ENCODE peak calls at places on chromosomes 2 and 18, in four cellular contexts. H, G, M and P are unnamed samples.

GRCh38 chr18:46672062-46672970 is 15.3 kb upstream of the LOXHD1 start:
- ATAC-seq in M (no peak), H (no peak), G (no peak), P (no peak)

GRCh38 chr2:9770308-9771100 is 72.8 kb upstream of the TAF1B start:
- ATAC-seq in G (peak; percentile 67), H (peak; percentile 75), M (peak; percentile 63), P (peak; percentile 65)

GRCh38 chr2:196224767-196225166 is 53.4 kb upstream of the STK17B start:
- ATAC-seq in M (no peak), H (no peak), G (no peak), P (no peak)

GRCh38 chr18:2526320-2526719 is 45.0 kb downstream of the METTL4 start:
- ATAC-seq in M (no peak), G (no peak), H (no peak), P (no peak)

GRCh38 chr2:108560241-108560811 is 26.1 kb downstream of the LIMS1 start:
- ATAC-seq in H (no peak), M (peak; percentile 31), G (no peak), P (no peak)

GRCh38 chr2:40304340-40304739 is 147.6 kb downstream of the SLC8A1 start:
- ATAC-seq in G (no peak), H (no peak), M (peak; percentile 79), P (no peak)

GRCh38 chr2:63525905-63526304 is 62.4 kb downstream of the WDPCP start:
- ATAC-seq in H (no peak), M (no peak), G (no peak), P (no peak)

GRCh38 chr2:226836548-226836885 is 663 bp downstream of the RHBDD1 start:
- ATAC-seq in M (no peak), H (peak; percentile 5), G (no peak), P (no peak)

GRCh38 chr2:218782529-218782845 is 540 bp downstream of the CYP27A1 start:
- ATAC-seq in M (peak; percentile 52), G (peak; percentile 8), H (peak; percentile 35), P (peak; percentile 35)

GRCh38 chr2:30239308-30240161 is 8.2 kb downstream of the LBH start:
- ATAC-seq in H (peak; percentile 81), M (peak; percentile 85), G (peak; percentile 88), P (peak; percentile 75)

GRCh38 chr2:217797661-217798069 is 205.1 kb downstream of the TNS1 start:
- ATAC-seq in H (peak; percentile 7), G (peak; percentile 4), M (peak; percentile 9), P (peak; percentile 55)

GRCh38 chr18:73006331-73006730 is 138.5 kb upstream of the NETO1 start:
- ATAC-seq in H (peak; percentile 21), M (no peak), G (no peak), P (no peak)

GRCh38 chr2:98508690-98509054 is 64.0 kb downstream of the INPP4A start:
- ATAC-seq in G (peak; percentile 83), M (peak; percentile 72), H (peak; percentile 70), P (peak; percentile 56)

GRCh38 chr2:219362524-219363164 is 25.1 kb downstream of the DNPEP start:
- ATAC-seq in G (peak; percentile 68), H (peak; percentile 82), M (peak; percentile 61), P (peak; percentile 86)

GRCh38 chr2:236738896-236739295 is 169.3 kb downstream of the ACKR3 start:
- ATAC-seq in H (no peak), G (no peak), M (no peak), P (no peak)

GRCh38 chr2:206062724-206063123 is 23.2 kb downstream of the INO80D start:
- ATAC-seq in G (no peak), H (no peak), M (no peak), P (no peak)

GRCh38 chr18:47771922-47772321 is 158.5 kb downstream of the SMAD2 start:
- ATAC-seq in M (no peak), H (no peak), G (peak; percentile 2), P (no peak)

GRCh38 chr18:13136056-13136688 is 82.4 kb upstream of the LDLRAD4 start:
- ATAC-seq in G (no peak), M (no peak), H (peak; percentile 48), P (no peak)
- H3K27ac ChIP-seq in G (peak overlapping the region; percentile 85), M (no peak overlapping the region), H (peak overlapping the region; percentile 80), P (no peak overlapping the region)

GRCh38 chr18:13217466-13217961 is 1.0 kb upstream of the LDLRAD4 start:
- ATAC-seq in G (peak; percentile 60), M (peak; percentile 24), H (peak; percentile 11), P (peak; percentile 64)

GRCh38 chr18:13218376-13219011 is at the start of gene LDLRAD4:
- ATAC-seq in M (peak; percentile 53), H (peak; percentile 7), G (peak; percentile 3), P (no peak)

GRCh38 chr18:13219012-13219396 is 444 bp downstream of the LDLRAD4 start:
- ATAC-seq in H (no peak), M (no peak), G (no peak), P (no peak)

GRCh38 chr18:13216732-13217465 is 1.7 kb upstream of the LDLRAD4 start:
- ATAC-seq in G (peak; percentile 64), M (peak; percentile 59), H (peak; percentile 51), P (peak; percentile 77)

DNA sequence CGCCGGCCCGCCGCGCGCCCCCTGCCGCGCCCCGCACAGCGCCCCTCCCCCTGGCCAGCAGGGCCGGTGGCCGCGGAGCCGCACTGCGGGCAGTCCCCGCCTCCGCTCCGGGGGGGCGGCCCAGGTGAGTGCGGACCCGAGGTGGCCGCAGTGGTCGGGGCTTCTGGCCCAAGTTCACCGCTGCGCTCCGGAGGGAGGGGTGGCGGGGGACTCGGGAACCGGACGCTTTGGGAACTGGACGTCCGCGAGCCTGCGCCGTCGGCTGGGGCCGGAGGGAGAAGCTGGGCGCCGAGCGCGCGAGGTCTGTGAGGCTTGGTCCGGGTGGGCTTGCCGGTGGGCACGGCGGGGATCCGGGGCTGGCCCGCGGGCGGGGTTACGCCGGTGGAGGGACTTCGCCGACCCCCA is 587 bp upstream of the LDLRAD4 start:
- ATAC-seq in H (peak; percentile 4), M (peak; percentile 0), G (peak; percentile 3), P (peak; percentile 8)
- H3K4me1 ChIP-seq in H (peaks cover 24% of the 10 kb centered on the region), M (peaks cover 50% of the 10 kb centered on the region), G (peaks cover 43% of the 10 kb centered on the region), P (peaks cover 40% of the 10 kb centered on the region)

DNA sequence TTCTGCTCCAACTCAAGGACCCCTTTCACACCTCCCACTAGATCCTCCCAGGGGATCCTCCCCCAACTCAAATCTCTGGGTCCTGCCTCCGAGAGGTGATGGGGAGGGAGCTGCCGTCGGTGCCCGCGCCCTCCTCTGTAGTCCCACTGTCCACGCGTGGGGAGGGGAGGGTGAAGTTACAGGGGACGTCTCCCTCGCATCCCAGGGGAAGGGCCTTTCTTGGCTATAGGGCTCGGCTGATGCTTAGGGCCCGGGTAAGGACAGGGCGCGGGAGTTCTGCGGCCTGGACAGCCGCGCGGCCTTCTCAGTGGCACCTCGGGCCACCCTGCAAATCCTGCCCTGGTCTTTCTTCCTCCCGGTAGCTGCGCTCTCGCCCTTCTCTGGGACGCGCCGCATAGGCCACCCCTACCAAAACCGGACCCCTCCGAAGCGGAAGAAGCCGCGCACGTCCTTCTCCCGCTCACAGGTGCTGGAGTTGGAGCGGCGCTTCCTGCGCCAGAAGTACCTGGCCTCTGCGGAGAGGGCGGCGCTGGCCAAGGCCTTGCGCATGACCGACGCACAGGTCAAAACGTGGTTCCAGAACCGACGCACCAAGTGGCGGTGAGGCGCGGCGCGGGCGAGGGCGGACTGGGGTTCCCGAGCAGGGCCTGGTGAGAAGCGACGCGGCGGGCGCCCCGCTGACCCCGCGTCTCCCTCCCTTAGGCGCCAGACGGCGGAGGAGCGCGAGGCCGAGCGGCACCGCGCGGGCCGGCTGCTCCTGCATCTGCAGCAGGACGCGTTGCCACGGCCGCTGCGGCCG is 1.2 kb downstream of the TLX2 start:
- ATAC-seq in H (peak; percentile 60), G (peak; percentile 35), M (no peak), P (no peak)
- H3K36me3 ChIP-seq in H (no peaks in the 10 kb centered on the region), G (no peaks in the 10 kb centered on the region), M (no peaks in the 10 kb centered on the region), P (no peaks in the 10 kb centered on the region)

DNA sequence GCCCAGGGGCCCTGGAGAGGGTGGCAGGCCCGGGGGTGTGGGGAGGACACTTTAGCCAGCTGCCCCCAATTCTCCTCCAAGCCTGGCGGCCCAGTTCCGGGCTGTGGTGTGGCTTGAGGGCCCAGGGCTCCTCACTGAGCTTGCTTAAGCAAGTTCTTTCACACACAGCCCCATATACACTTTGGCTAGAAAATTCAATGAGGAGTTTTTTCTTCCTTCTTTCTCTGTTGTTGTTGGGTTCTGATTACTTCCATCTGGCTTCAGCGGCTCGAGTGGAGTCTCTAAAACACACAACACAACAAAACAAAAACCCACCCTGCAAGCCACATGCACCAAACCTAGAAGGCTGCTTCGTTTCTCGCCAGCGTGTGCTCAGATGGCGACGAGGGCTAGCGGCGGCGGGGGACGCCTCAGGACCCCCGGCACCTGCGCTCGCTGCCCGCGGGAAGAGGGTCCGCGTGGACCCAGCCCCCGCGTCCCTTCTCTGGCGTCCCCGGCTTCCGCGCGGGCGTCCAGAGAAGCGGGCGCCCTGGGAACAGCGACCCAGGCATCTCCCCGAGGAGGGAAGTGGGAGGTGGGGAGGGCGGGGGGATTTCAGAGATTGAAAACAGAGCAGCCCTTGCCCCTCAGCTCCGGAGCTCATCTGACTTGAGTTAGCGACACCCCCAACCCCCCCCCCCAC is 597 bp upstream of the GLI2 start:
- ATAC-seq in M (peak; percentile 18), G (no peak), H (no peak), P (no peak)
- H3K27ac ChIP-seq in M (peak overlapping the region; percentile 71), G (peak overlapping the region; percentile 11), H (no peak overlapping the region), P (peak overlapping the region; percentile 94)

GRCh38 chr2:61465045-61465444 is 5.8 kb downstream of the USP34 start:
- ATAC-seq in H (peak; percentile 49), M (no peak), G (no peak), P (no peak)
- H3K4me1 ChIP-seq in H (peaks cover 12% of the 10 kb centered on the region), M (peaks cover 63% of the 10 kb centered on the region), G (peaks cover 41% of the 10 kb centered on the region), P (peaks cover 81% of the 10 kb centered on the region)